ENCODE peak calls at places on chromosomes 12 and 14, in five cellular contexts. O, B, N, A and Q are unnamed samples. For H3K4me1, H3K36me3 and H3K9me3, the result is how much of the 10 kb centered on the place peaks cover.

GRCh38 chr12:50215033-50215432 is 47.9 kb upstream of the CERS5 start:
- DNase-seq in O (no peak), B (no peak), N (no peak), A (no peak), Q (no peak)

GRCh38 chr14:71592361-71592760 is 339.9 kb upstream of the RGS6 start:
- DNase-seq in O (no peak), B (no peak), N (peak), A (no peak), Q (no peak)

GRCh38 chr12:112518336-112518735 is 99.6 kb downstream of the PTPN11 start:
- DNase-seq in O (no peak), B (no peak), N (no peak), A (no peak), Q (no peak)

GRCh38 chr14:85702937-85703336 is 173.0 kb downstream of the FLRT2 start:
- DNase-seq in O (no peak), B (no peak), N (no peak), A (no peak), Q (no peak)

GRCh38 chr12:46150735-46151134 is 118.1 kb downstream of the SLC38A1 start:
- DNase-seq in O (no peak), B (no peak), N (no peak), A (peak), Q (no peak)

GRCh38 chr14:35224615-35225014 is 67.6 kb upstream of the PSMA6 start:
- DNase-seq in O (no peak), B (no peak), N (no peak), A (no peak), Q (no peak)

GRCh38 chr12:66883545-66883944 is 204.7 kb upstream of the GRIP1 start:
- DNase-seq in O (no peak), B (no peak), N (no peak), A (no peak), Q (no peak)

GRCh38 chr14:56271988-56272387 is 153.8 kb downstream of the PELI2 start:
- DNase-seq in O (no peak), B (no peak), N (no peak), A (no peak), Q (no peak)

GRCh38 chr12:132222808-132223173 is 78.5 kb downstream of the NOC4L start:
- DNase-seq in O (no peak), B (no peak), N (no peak), A (no peak), Q (no peak)

GRCh38 chr14:63727231-63727735 is 582 bp downstream of the SGPP1 start:
- DNase-seq in O (peak), B (no peak), N (peak), A (peak), Q (no peak)

GRCh38 chr14:81625343-81625742 is 91.7 kb upstream of the SEL1L start:
- DNase-seq in O (no peak), B (no peak), N (no peak), A (no peak), Q (peak)

GRCh38 chr12:47504775-47505446 is 200.9 kb downstream of the RPAP3 start:
- DNase-seq in O (no peak), B (no peak), N (no peak), A (no peak), Q (no peak)

GRCh38 chr14:32193532-32193931 is 8.3 kb upstream of the RNU6-7 start:
- DNase-seq in O (no peak), B (no peak), N (no peak), A (no peak), Q (no peak)

DNA sequence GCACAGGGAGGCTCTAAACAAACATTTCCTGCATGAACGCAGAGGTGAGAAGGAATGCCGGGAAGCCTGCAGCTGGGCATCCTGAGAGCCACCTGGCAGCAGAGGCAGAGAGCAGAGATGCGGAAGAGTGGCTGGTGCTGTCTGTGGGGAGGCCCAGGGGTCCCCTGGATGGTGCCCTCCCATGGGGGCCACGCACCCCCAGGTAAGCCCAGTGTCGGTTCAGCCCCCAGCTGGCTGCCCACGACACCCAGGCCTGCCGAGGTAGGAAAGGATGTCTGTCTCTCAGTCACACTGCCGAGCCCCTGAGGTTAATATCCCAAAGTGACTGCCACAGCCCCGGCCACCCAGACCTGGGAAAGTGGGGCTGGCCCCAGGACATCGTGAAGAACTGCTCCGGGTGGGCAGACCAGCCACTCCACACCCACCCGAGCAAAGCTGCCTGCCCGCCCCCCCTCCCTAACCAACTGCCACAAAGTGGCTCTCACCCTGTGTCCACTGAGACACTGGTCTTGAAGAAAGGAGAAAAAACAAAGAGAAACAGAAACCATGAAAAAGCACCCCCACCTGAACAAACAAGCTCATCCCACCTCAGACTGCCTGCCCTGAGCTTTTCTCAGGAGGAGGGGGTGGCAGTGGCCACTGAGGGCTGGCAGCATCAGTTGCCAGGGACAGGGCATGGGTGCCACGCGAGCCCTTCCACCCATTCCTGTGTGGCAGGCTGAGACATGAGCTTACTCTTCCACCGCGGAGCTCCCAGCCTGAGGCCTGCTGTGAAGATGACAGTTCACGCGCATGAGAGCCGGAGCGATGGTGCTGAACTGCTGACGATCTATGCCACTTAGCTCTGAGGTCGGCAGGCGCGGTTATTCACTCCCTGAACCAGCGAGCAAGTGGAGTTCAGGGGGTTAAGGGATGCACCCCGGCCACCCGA is 40.8 kb downstream of the CCDC88C start:
- DNase-seq in O (no peak), B (no peak), N (no peak), A (peak), Q (no peak)
- H3K4me1 ChIP-seq in O (under half), B (half or more), N (under half), A (under half), Q (half or more)

GRCh38 chr14:92288994-92289393 is 34.0 kb upstream of the SLC24A4 start:
- DNase-seq in O (no peak), B (no peak), N (no peak), A (no peak), Q (no peak)

GRCh38 chr14:92282669-92283068 is 40.3 kb upstream of the SLC24A4 start:
- DNase-seq in O (no peak), B (no peak), N (no peak), A (no peak), Q (no peak)

GRCh38 chr14:92287987-92288386 is 35.0 kb upstream of the SLC24A4 start:
- DNase-seq in O (no peak), B (no peak), N (no peak), A (no peak), Q (no peak)
- H3K36me3 ChIP-seq in O (under half), B (under half), N (under half), A (under half), Q (under half)

DNA sequence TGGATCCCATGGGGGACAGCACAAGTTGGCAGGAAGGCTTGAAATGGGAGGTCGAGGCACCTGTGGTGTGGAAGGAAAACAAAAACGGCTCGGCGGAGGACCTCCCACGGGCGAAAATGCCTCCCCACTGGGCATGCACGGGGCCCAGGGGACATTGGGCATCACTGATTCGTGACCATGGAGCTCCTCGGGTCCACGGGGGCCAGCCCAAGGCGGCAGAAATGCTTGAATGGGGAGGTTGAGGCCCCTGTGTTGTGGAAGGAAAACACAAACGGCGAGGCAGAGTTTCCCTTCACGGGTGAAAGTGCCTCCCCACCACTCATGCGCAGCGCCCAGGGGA is 376.0 kb downstream of the ALG10 start:
- DNase-seq in O (peak), B (no peak), N (no peak), A (no peak), Q (no peak)
- H3K9me3 ChIP-seq in O (under half), B (under half), N (under half), A (under half), Q (under half)

GRCh38 chr14:68669644-68670343 is 123.1 kb downstream of the ZFP36L1 start:
- DNase-seq in O (peak), B (no peak), N (no peak), A (peak), Q (no peak)

GRCh38 chr14:68668028-68668427 is 124.8 kb downstream of the ZFP36L1 start:
- DNase-seq in O (peak), B (no peak), N (no peak), A (peak), Q (no peak)

GRCh38 chr14:68667313-68667791 is 125.5 kb downstream of the ZFP36L1 start:
- DNase-seq in O (no peak), B (no peak), N (no peak), A (no peak), Q (no peak)

GRCh38 chr14:68669101-68669500 is 123.8 kb downstream of the ZFP36L1 start:
- DNase-seq in O (peak), B (no peak), N (no peak), A (peak), Q (no peak)

GRCh38 chr14:68668531-68668930 is 124.3 kb downstream of the ZFP36L1 start:
- DNase-seq in O (peak), B (no peak), N (no peak), A (no peak), Q (no peak)
- H3K4me1 ChIP-seq in O (under half), B (under half), N (half or more), A (under half), Q (under half)

GRCh38 chr14:102050625-102051024 is 36.2 kb downstream of the HSP90AA1 start:
- DNase-seq in O (no peak), B (no peak), N (no peak), A (no peak), Q (no peak)
- H3K36me3 ChIP-seq in O (half or more), B (half or more), N (under half), A (half or more), Q (under half)

GRCh38 chr12:126112849-126113248 is 1047.6 kb downstream of the AACS start:
- DNase-seq in O (no peak), B (no peak), N (no peak), A (no peak), Q (no peak)
- H3K9me3 ChIP-seq in O (under half), B (under half), N (under half), A (under half), Q (under half)